ENCODE peak calls at places on chromosome 1, in seven cellular contexts. G, T, P, D, S, Y and Q are unnamed samples.

GRCh38 chr1:6098303-6099215 is 52.9 kb downstream of the KCNAB2 start:
- DNase-seq in T (peak), D (no peak), P (no peak), G (no peak), S (no peak), Y (peak), Q (no peak)

GRCh38 chr1:108100148-108100547 is 100.0 kb downstream of the SLC25A24 start:
- DNase-seq in Y (no peak), G (no peak), D (no peak), T (no peak), P (no peak), S (no peak), Q (no peak)

GRCh38 chr1:48794815-48795214 is 18.1 kb upstream of the BEND5 start:
- DNase-seq in D (no peak), Y (no peak), P (no peak), S (no peak), T (no peak), G (no peak), Q (no peak)

GRCh38 chr1:66690666-66691381 is 61.4 kb upstream of the DYNLT5 start:
- DNase-seq in D (no peak), T (no peak), G (no peak), Y (no peak), S (no peak), P (no peak), Q (no peak)

GRCh38 chr1:90574692-90575370 is 142.3 kb downstream of the BARHL2 start:
- DNase-seq in Y (no peak), S (no peak), P (no peak), G (no peak), D (no peak), T (no peak), Q (no peak)

GRCh38 chr1:172460901-172461315 is 17.0 kb upstream of the PIGC start:
- DNase-seq in G (no peak), Y (no peak), S (no peak), D (no peak), T (no peak), P (no peak), Q (no peak)

GRCh38 chr1:114008352-114009041 is 29.2 kb downstream of the OLFML3 start:
- DNase-seq in G (no peak), P (no peak), D (peak), Y (no peak), S (no peak), T (no peak), Q (no peak)

GRCh38 chr1:154750681-154751665 is 119.1 kb downstream of the KCNN3 start:
- DNase-seq in T (no peak), S (no peak), D (no peak), P (no peak), Y (no peak), G (no peak), Q (no peak)

GRCh38 chr1:170734412-170735175 is 70.7 kb downstream of the PRRX1 start:
- DNase-seq in Y (no peak), P (no peak), S (no peak), G (no peak), D (peak), T (peak), Q (no peak)

GRCh38 chr1:15368888-15369287 is 40.8 kb upstream of the EFHD2 start:
- DNase-seq in G (no peak), S (no peak), Y (no peak), T (no peak), P (no peak), D (no peak), Q (no peak)